ENCODE peak calls at places on chromosomes 16 and 17, in seven cellular contexts. W, Z, J, H, G, N and Y are unnamed samples.
A peak's percentile ranks its signal among the peaks of the same experiment; 100 is the strongest.

GRCh38 chr16:6517321-6517720 is 815.3 kb upstream of the RBFOX1 start:
- DNase-seq in Z (no peak), W (no peak), J (no peak), H (no peak), N (no peak), G (no peak), Y (no peak)

GRCh38 chr16:85220125-85220839 is 108.0 kb upstream of the CIBAR2 start:
- DNase-seq in N (peak; percentile 80), G (peak; percentile 77), H (peak; percentile 84), Z (peak; percentile 75), J (peak; percentile 85), W (peak; percentile 89), Y (peak; percentile 93)

GRCh38 chr17:52470553-52470952 is 312.0 kb upstream of the CA10 start:
- DNase-seq in G (no peak), J (no peak), N (no peak), Z (no peak), W (no peak), H (no peak), Y (no peak)

GRCh38 chr16:28910046-28911031 is 14.7 kb downstream of the RABEP2 start:
- DNase-seq in N (no peak), H (no peak), W (no peak), Z (peak; percentile 72), J (peak; percentile 6), G (peak; percentile 30), Y (no peak)

GRCh38 chr16:88442811-88443576 is 10.1 kb upstream of the ZFPM1 start:
- DNase-seq in N (peak; percentile 82), W (peak; percentile 76), G (peak; percentile 86), J (peak; percentile 55), H (peak; percentile 79), Z (peak; percentile 84), Y (peak; percentile 83)

GRCh38 chr17:28318759-28319660 is at the start of gene TMEM97:
- DNase-seq in J (peak; percentile 97), Z (peak; percentile 98), W (peak; percentile 97), N (peak; percentile 99), G (peak; percentile 95), H (peak; percentile 94), Y (peak; percentile 95)

GRCh38 chr17:19648475-19649406 is at the start of gene ALDH3A2:
- DNase-seq in H (peak; percentile 98), N (peak; percentile 98), J (peak; percentile 79), Z (peak; percentile 99), W (peak; percentile 95), G (peak; percentile 99), Y (peak; percentile 99)

GRCh38 chr17:7445011-7445927 is at the start of gene CHRNB1:
- DNase-seq in J (peak; percentile 27), N (peak; percentile 62), W (peak; percentile 80), G (no peak), H (peak; percentile 54), Z (peak; percentile 88), Y (peak; percentile 95)

GRCh38 chr16:30357715-30358576 is 2.8 kb upstream of the CD2BP2 start:
- DNase-seq in Z (no peak), W (no peak), H (no peak), J (no peak), G (no peak), N (no peak), Y (peak; percentile 51)

GRCh38 chr16:3058173-3059030 is 7.0 kb upstream of the IL32 start:
- DNase-seq in J (no peak), W (no peak), N (peak; percentile 36), Z (peak; percentile 78), G (no peak), H (no peak), Y (peak; percentile 74)

GRCh38 chr17:48002920-48003685 is 32.2 kb downstream of the CDK5RAP3 start:
- DNase-seq in Z (no peak), W (no peak), G (no peak), J (no peak), N (peak; percentile 45), H (no peak), Y (no peak)

GRCh38 chr16:57578521-57579360 is 36.3 kb downstream of the ADGRG5 start:
- DNase-seq in N (no peak), J (no peak), G (no peak), W (no peak), Z (no peak), H (no peak), Y (no peak)

GRCh38 chr16:73059779-73060178 is 11.9 kb upstream of the ZFHX3 start:
- DNase-seq in G (no peak), N (no peak), Z (no peak), H (no peak), W (no peak), J (no peak), Y (no peak)

GRCh38 chr16:85146532-85146797 is 34.2 kb upstream of the CIBAR2 start:
- DNase-seq in G (no peak), H (no peak), W (no peak), J (no peak), N (no peak), Z (no peak), Y (no peak)

GRCh38 chr16:84740596-84741071 is 40.8 kb downstream of the USP10 start:
- DNase-seq in G (no peak), J (no peak), Z (no peak), W (no peak), H (no peak), N (peak; percentile 42), Y (peak; percentile 83)

GRCh38 chr17:18070861-18071340 is 16.8 kb upstream of the DRG2 start:
- DNase-seq in Z (no peak), G (no peak), W (no peak), H (peak; percentile 22), J (peak; percentile 61), N (peak; percentile 68), Y (no peak)

GRCh38 chr16:19696312-19696711 is 21.7 kb downstream of the KNOP1 start:
- DNase-seq in N (peak; percentile 88), Z (peak; percentile 93), J (peak; percentile 88), W (peak; percentile 57), H (peak; percentile 71), G (peak; percentile 54), Y (peak; percentile 60)

GRCh38 chr17:66351053-66351452 is 48.6 kb downstream of the PRKCA start:
- DNase-seq in Z (peak; percentile 83), N (no peak), G (no peak), W (peak; percentile 44), H (no peak), J (no peak), Y (peak; percentile 73)

GRCh38 chr17:36930501-36930900 is 6.8 kb upstream of the LHX1 start:
- DNase-seq in Z (no peak), H (no peak), N (no peak), G (no peak), J (no peak), W (no peak), Y (no peak)

GRCh38 chr17:5854871-5855554 is 215.2 kb upstream of the WSCD1 start:
- DNase-seq in Z (no peak), W (no peak), J (no peak), G (no peak), H (no peak), N (no peak), Y (no peak)

GRCh38 chr17:5780476-5780875 is 196.2 kb upstream of the NLRP1 start:
- DNase-seq in H (no peak), J (peak; percentile 79), N (peak; percentile 88), Z (no peak), G (peak; percentile 47), W (no peak), Y (no peak)

GRCh38 chr16:52837251-52837650 is 215.4 kb downstream of the CHD9NB start:
- DNase-seq in W (no peak), J (peak; percentile 6), Z (no peak), N (no peak), G (peak; percentile 8), H (no peak), Y (no peak)

GRCh38 chr17:40873801-40874200 is 6.8 kb upstream of the KRT12 start:
- DNase-seq in Z (no peak), N (peak; percentile 27), J (no peak), G (no peak), W (no peak), H (no peak), Y (no peak)

GRCh38 chr17:76791053-76791980 is 53.4 kb downstream of the MFSD11 start:
- DNase-seq in J (peak; percentile 38), G (peak; percentile 30), N (peak; percentile 86), Z (no peak), W (peak; percentile 22), H (peak; percentile 26), Y (no peak)

GRCh38 chr17:76783146-76783545 is 45.2 kb downstream of the MFSD11 start:
- DNase-seq in J (no peak), Z (no peak), H (no peak), N (no peak), W (no peak), G (no peak), Y (no peak)

GRCh38 chr17:83103200-83103937 is 24.0 kb downstream of the METRNL start:
- DNase-seq in G (no peak), J (peak; percentile 66), W (no peak), N (peak; percentile 85), H (no peak), Z (peak; percentile 77), Y (peak; percentile 66)

GRCh38 chr16:69084301-69084700 is 21.2 kb upstream of the HAS3 start:
- DNase-seq in Z (no peak), H (no peak), J (peak; percentile 53), G (no peak), N (peak; percentile 60), W (no peak), Y (no peak)
- H3K27ac ChIP-seq in Z (no peak overlapping the region), H (no peak overlapping the region), J (no peak overlapping the region), G (no peak overlapping the region), N (no peak overlapping the region), W (no peak overlapping the region), Y (no peak overlapping the region)

GRCh38 chr17:55167024-55167721 is 97.6 kb upstream of the HLF start:
- DNase-seq in H (no peak), N (no peak), G (no peak), Z (no peak), J (no peak), W (no peak), Y (no peak)
- H3K27ac ChIP-seq in H (no peak overlapping the region), N (no peak overlapping the region), G (no peak overlapping the region), Z (no peak overlapping the region), J (no peak overlapping the region), W (no peak overlapping the region), Y (no peak overlapping the region)

DNA sequence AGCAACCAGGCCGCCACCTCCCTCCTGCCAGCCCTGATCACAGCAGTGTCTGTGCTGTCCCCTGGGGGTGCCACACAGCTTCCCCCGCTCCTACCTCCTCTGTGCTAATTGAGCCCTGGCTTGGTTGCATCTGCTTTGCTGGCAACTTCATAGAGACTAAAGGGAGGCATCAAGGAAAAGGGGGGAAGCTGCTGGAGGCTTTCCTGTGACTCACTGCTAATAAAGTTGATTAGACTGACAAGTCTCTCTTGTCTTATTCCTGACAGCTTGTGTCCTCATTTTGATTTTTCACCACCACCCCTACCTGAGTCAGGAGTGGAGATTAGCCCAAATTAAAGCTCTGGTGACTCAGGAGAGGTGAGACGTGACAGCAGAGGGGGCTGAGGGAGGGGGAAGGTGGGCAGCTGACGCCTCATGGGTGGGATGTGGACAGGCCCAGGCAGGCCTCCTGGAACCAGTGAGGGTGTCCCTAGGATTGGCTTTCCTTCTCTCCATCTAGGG is 310.0 kb downstream of the CBLN1 start:
- DNase-seq in N (no peak), G (peak; percentile 81), H (peak; percentile 32), J (no peak), Z (no peak), W (no peak), Y (no peak)
- H3K27ac ChIP-seq in N (no peak overlapping the region), G (peak overlapping the region; percentile 78), H (peak overlapping the region; percentile 71), J (no peak overlapping the region), Z (no peak overlapping the region), W (no peak overlapping the region), Y (no peak overlapping the region)

DNA sequence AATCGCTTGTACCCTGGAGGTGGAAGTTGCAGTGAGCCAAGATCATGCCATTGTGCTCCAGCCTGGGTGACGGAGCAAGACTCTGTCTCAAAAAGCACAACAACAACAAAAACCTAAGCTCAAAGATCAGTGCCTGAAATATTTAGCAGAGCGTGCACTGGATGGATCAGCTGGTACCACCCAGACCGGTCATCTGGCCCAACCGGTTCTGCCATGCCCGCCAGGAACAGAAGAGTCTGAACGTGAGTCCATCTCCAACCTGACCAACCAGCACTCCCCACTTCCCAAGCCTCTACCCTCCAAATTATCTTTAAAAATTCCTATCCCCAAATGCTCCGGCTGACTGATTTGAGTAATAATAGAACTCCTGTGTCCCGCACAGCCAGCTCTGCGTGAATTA is 1.5 kb upstream of the UQCC4 start:
- DNase-seq in G (no peak), H (no peak), J (no peak), W (no peak), Z (no peak), N (no peak), Y (no peak)
- H3K27ac ChIP-seq in G (peak overlapping the region; percentile 89), H (peak overlapping the region; percentile 87), J (no peak overlapping the region), W (no peak overlapping the region), Z (no peak overlapping the region), N (peak overlapping the region; percentile 90), Y (no peak overlapping the region)